ENCODE peak calls at places on chromosomes 11 and 22, in six cellular contexts. G, O, P, Y, V and S are unnamed samples.

GRCh38 chr22:20055654-20056053 is 24.4 kb upstream of the DGCR8 start:
- DNase-seq in G (no peak), V (no peak), O (no peak), P (no peak), Y (no peak), S (no peak)

GRCh38 chr22:42937164-42937854 is 77.6 kb downstream of the PACSIN2 start:
- DNase-seq in Y (peak), P (no peak), V (peak), G (no peak), O (no peak), S (peak)

GRCh38 chr11:133937015-133937414 is 19.8 kb downstream of the IGSF9B start:
- DNase-seq in P (no peak), Y (no peak), G (no peak), O (no peak), V (no peak), S (no peak)

GRCh38 chr22:24323233-24323632 is 52.6 kb downstream of the SPECC1L start:
- DNase-seq in O (no peak), Y (no peak), V (no peak), G (no peak), P (no peak), S (no peak)

GRCh38 chr11:127624455-127624854 is 623.9 kb upstream of the KIRREL3 start:
- DNase-seq in V (no peak), P (no peak), G (no peak), O (no peak), Y (no peak), S (no peak)

GRCh38 chr11:55914482-55914881 is at the start of gene OR5W2:
- DNase-seq in P (no peak), V (no peak), Y (no peak), G (no peak), O (no peak), S (no peak)

GRCh38 chr11:134468796-134469195 is 56.8 kb upstream of the B3GAT1 start:
- DNase-seq in G (no peak), Y (no peak), O (no peak), P (no peak), V (no peak), S (no peak)

GRCh38 chr11:86978756-86979608 is 23.8 kb upstream of the FZD4 start:
- DNase-seq in V (no peak), G (no peak), P (no peak), Y (peak), O (no peak), S (no peak)

GRCh38 chr11:112477152-112477928 is 216.7 kb upstream of the PLET1 start:
- DNase-seq in P (no peak), Y (no peak), O (no peak), V (no peak), G (no peak), S (no peak)

GRCh38 chr11:112734207-112734606 is 227.0 kb upstream of the NCAM1 start:
- DNase-seq in P (no peak), O (no peak), V (no peak), Y (peak), G (no peak), S (no peak)

GRCh38 chr22:18950141-18950540 is 14.0 kb upstream of the PRODH start:
- DNase-seq in Y (no peak), G (no peak), V (no peak), O (no peak), P (peak), S (no peak)

GRCh38 chr11:28728666-28729065 is 620.5 kb downstream of the METTL15 start:
- DNase-seq in P (no peak), G (no peak), O (no peak), V (no peak), Y (no peak), S (no peak)

GRCh38 chr11:134170909-134171281 is 52.9 kb downstream of the NCAPD3 start:
- DNase-seq in P (no peak), Y (no peak), G (no peak), O (no peak), V (no peak), S (no peak)

GRCh38 chr11:133269272-133269671 is 263.0 kb downstream of the OPCML start:
- DNase-seq in O (no peak), Y (no peak), P (no peak), V (no peak), G (no peak), S (peak)

GRCh38 chr22:24730864-24731263 is 43.7 kb downstream of the PIWIL3 start:
- DNase-seq in O (no peak), G (no peak), P (no peak), Y (no peak), V (no peak), S (no peak)

GRCh38 chr11:47186076-47186936 is at the start of gene PACSIN3:
- DNase-seq in G (no peak), V (peak), P (peak), Y (no peak), O (no peak), S (peak)

GRCh38 chr11:124329787-124330478 is 9.9 kb upstream of the OR8D2 start:
- DNase-seq in Y (no peak), V (no peak), G (no peak), P (no peak), O (no peak), S (peak)

GRCh38 chr11:1251236-1251770 is 28.4 kb downstream of the MUC5B start:
- DNase-seq in V (no peak), O (no peak), Y (no peak), P (no peak), G (no peak), S (no peak)